ENCODE peak calls at places on chromosome 6, in seven cellular contexts. One of them, this sample, is unnamed. For H3K4me1, the result is how much of the 10 kb centered on the place peaks cover.

GRCh38 chr6:115969207-115969929 is 91.3 kb downstream of the FRK start:
- DNase-seq in ovary: no peak
- DNase-seq in body of pancreas: no peak
- DNase-seq in adrenal gland: no peak
- DNase-seq in uterus: no peak
- DNase-seq in stomach: no peak
- DNase-seq in IMR-90: no peak
- DNase-seq in this sample: no peak

GRCh38 chr6:131443514-131443913 is 129.5 kb upstream of the ARG1 start:
- DNase-seq in adrenal gland: no peak
- DNase-seq in ovary: no peak
- DNase-seq in uterus: no peak
- DNase-seq in body of pancreas: no peak
- DNase-seq in IMR-90: no peak
- DNase-seq in stomach: no peak
- DNase-seq in this sample: no peak

GRCh38 chr6:20918868-20919267 is 384.6 kb downstream of the CDKAL1 start:
- DNase-seq in adrenal gland: no peak
- DNase-seq in body of pancreas: no peak
- DNase-seq in uterus: no peak
- DNase-seq in stomach: no peak
- DNase-seq in IMR-90: no peak
- DNase-seq in ovary: no peak
- DNase-seq in this sample: no peak

GRCh38 chr6:127515794-127516675 is 3.1 kb downstream of the MTCL3 start:
- DNase-seq in adrenal gland: peak
- DNase-seq in uterus: peak
- DNase-seq in IMR-90: peak
- DNase-seq in body of pancreas: peak
- DNase-seq in stomach: peak
- DNase-seq in ovary: peak
- DNase-seq in this sample: peak

GRCh38 chr6:150068786-150069648 is at the start of gene ULBP3:
- DNase-seq in IMR-90: peak
- DNase-seq in ovary: peak
- DNase-seq in adrenal gland: peak
- DNase-seq in stomach: peak
- DNase-seq in body of pancreas: peak
- DNase-seq in uterus: peak
- DNase-seq in this sample: peak

GRCh38 chr6:107634147-107635057 is 144.5 kb downstream of the SOBP start:
- DNase-seq in ovary: no peak
- DNase-seq in IMR-90: no peak
- DNase-seq in uterus: no peak
- DNase-seq in body of pancreas: no peak
- DNase-seq in adrenal gland: no peak
- DNase-seq in stomach: no peak
- DNase-seq in this sample: no peak

GRCh38 chr6:11650711-11651110 is 113.2 kb downstream of the TMEM170B start:
- DNase-seq in uterus: no peak
- DNase-seq in adrenal gland: no peak
- DNase-seq in IMR-90: no peak
- DNase-seq in body of pancreas: no peak
- DNase-seq in ovary: no peak
- DNase-seq in stomach: no peak
- DNase-seq in this sample: no peak

GRCh38 chr6:168678177-168678576 is 237.2 kb downstream of the SMOC2 start:
- DNase-seq in uterus: no peak
- DNase-seq in adrenal gland: no peak
- DNase-seq in ovary: no peak
- DNase-seq in body of pancreas: no peak
- DNase-seq in stomach: no peak
- DNase-seq in IMR-90: no peak
- DNase-seq in this sample: no peak

GRCh38 chr6:2687456-2687855 is 63.3 kb downstream of the MYLK4 start:
- DNase-seq in body of pancreas: no peak
- DNase-seq in IMR-90: no peak
- DNase-seq in adrenal gland: no peak
- DNase-seq in uterus: no peak
- DNase-seq in stomach: no peak
- DNase-seq in ovary: no peak
- DNase-seq in this sample: no peak

GRCh38 chr6:142413111-142413510 is 111.3 kb downstream of the ADGRG6 start:
- DNase-seq in ovary: no peak
- DNase-seq in adrenal gland: no peak
- DNase-seq in IMR-90: peak
- DNase-seq in uterus: no peak
- DNase-seq in stomach: no peak
- DNase-seq in body of pancreas: no peak
- DNase-seq in this sample: no peak

GRCh38 chr6:43968110-43968965 is 158.9 kb downstream of the MRPL14 start:
- DNase-seq in uterus: no peak
- DNase-seq in adrenal gland: no peak
- DNase-seq in ovary: no peak
- DNase-seq in body of pancreas: no peak
- DNase-seq in stomach: no peak
- DNase-seq in IMR-90: no peak
- DNase-seq in this sample: no peak

GRCh38 chr6:37699138-37699766 is 1.6 kb upstream of the MDGA1 start:
- DNase-seq in uterus: no peak
- DNase-seq in IMR-90: no peak
- DNase-seq in adrenal gland: no peak
- DNase-seq in body of pancreas: no peak
- DNase-seq in ovary: no peak
- DNase-seq in stomach: peak
- DNase-seq in this sample: no peak
- TF ChIP-seq CTCF in uterus: no peak
- TF ChIP-seq CTCF in IMR-90: no peak
- TF ChIP-seq CTCF in adrenal gland: no peak
- TF ChIP-seq CTCF in body of pancreas: no peak
- TF ChIP-seq CTCF in ovary: no peak
- TF ChIP-seq CTCF in stomach: no peak
- TF ChIP-seq CTCF in this sample: no peak

GRCh38 chr6:35730745-35731413 is 6.0 kb upstream of the ARMC12 start:
- DNase-seq in adrenal gland: no peak
- DNase-seq in ovary: no peak
- DNase-seq in uterus: no peak
- DNase-seq in body of pancreas: no peak
- DNase-seq in IMR-90: no peak
- DNase-seq in stomach: no peak
- DNase-seq in this sample: no peak
- H3K4me1 ChIP-seq in adrenal gland: half or more
- H3K4me1 ChIP-seq in ovary: under half
- H3K4me1 ChIP-seq in uterus: under half
- H3K4me1 ChIP-seq in body of pancreas: half or more
- H3K4me1 ChIP-seq in IMR-90: under half
- H3K4me1 ChIP-seq in stomach: half or more
- H3K4me1 ChIP-seq in this sample: under half

GRCh38 chr6:54737247-54737646 is 109.3 kb upstream of the FAM83B start:
- DNase-seq in stomach: no peak
- DNase-seq in ovary: no peak
- DNase-seq in uterus: no peak
- DNase-seq in adrenal gland: no peak
- DNase-seq in body of pancreas: no peak
- DNase-seq in IMR-90: no peak
- DNase-seq in this sample: no peak
- TF ChIP-seq CTCF in stomach: no peak
- TF ChIP-seq CTCF in ovary: no peak
- TF ChIP-seq CTCF in uterus: no peak
- TF ChIP-seq CTCF in adrenal gland: no peak
- TF ChIP-seq CTCF in body of pancreas: no peak
- TF ChIP-seq CTCF in IMR-90: peak
- TF ChIP-seq CTCF in this sample: no peak

GRCh38 chr6:158028876-158029275 is 47.2 kb downstream of the SYNJ2 start:
- DNase-seq in ovary: no peak
- DNase-seq in adrenal gland: no peak
- DNase-seq in uterus: no peak
- DNase-seq in stomach: no peak
- DNase-seq in IMR-90: no peak
- DNase-seq in body of pancreas: no peak
- DNase-seq in this sample: no peak

GRCh38 chr6:158026054-158026900 is 44.6 kb downstream of the SYNJ2 start:
- DNase-seq in stomach: peak
- DNase-seq in ovary: peak
- DNase-seq in IMR-90: peak
- DNase-seq in body of pancreas: peak
- DNase-seq in uterus: peak
- DNase-seq in adrenal gland: peak
- DNase-seq in this sample: peak

GRCh38 chr6:158027590-158028285 is 46.1 kb downstream of the SYNJ2 start:
- DNase-seq in stomach: no peak
- DNase-seq in IMR-90: no peak
- DNase-seq in ovary: no peak
- DNase-seq in adrenal gland: no peak
- DNase-seq in body of pancreas: no peak
- DNase-seq in uterus: peak
- DNase-seq in this sample: no peak

GRCh38 chr6:158028421-158028820 is 46.8 kb downstream of the SYNJ2 start:
- DNase-seq in body of pancreas: peak
- DNase-seq in stomach: no peak
- DNase-seq in uterus: no peak
- DNase-seq in ovary: no peak
- DNase-seq in IMR-90: no peak
- DNase-seq in adrenal gland: no peak
- DNase-seq in this sample: no peak

DNA sequence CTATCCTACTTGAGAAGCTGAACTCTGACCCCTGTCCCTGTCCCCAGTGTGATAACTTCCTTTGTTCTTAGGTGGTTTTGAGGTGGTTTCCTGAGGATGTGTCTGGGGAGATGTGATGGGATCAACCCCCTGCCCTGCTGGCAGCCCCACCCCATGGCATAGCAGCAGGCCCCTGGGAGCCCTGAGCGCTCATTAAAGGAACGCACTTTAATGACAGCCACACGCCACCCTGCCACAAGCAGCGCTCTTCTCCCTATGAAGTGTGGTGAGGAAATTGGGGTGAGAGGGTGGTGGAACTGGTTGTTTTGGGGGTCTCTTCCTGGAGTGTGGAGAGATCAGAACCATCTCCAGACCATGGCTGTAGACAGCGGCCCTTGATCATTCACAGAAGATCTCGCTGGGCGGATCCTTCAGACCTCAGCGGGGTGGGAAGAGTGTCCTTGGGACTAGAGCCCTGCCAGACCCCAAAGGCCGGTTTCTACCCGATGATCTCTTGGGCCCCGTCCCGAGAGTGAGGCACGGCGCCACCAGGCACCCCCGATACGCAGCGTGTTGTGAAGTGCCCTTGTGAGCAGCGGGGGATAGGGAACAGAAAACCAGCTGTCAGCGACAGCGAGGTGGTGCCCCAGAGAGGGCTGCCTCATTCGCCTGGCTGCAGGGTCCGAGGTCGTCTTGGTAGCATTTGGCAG is 45.4 kb downstream of the SYNJ2 start:
- DNase-seq in adrenal gland: no peak
- DNase-seq in stomach: no peak
- DNase-seq in uterus: no peak
- DNase-seq in body of pancreas: no peak
- DNase-seq in ovary: no peak
- DNase-seq in IMR-90: no peak
- DNase-seq in this sample: no peak
- H3K4me1 ChIP-seq in adrenal gland: under half
- H3K4me1 ChIP-seq in stomach: under half
- H3K4me1 ChIP-seq in uterus: under half
- H3K4me1 ChIP-seq in body of pancreas: half or more
- H3K4me1 ChIP-seq in ovary: under half
- H3K4me1 ChIP-seq in IMR-90: under half
- H3K4me1 ChIP-seq in this sample: under half

DNA sequence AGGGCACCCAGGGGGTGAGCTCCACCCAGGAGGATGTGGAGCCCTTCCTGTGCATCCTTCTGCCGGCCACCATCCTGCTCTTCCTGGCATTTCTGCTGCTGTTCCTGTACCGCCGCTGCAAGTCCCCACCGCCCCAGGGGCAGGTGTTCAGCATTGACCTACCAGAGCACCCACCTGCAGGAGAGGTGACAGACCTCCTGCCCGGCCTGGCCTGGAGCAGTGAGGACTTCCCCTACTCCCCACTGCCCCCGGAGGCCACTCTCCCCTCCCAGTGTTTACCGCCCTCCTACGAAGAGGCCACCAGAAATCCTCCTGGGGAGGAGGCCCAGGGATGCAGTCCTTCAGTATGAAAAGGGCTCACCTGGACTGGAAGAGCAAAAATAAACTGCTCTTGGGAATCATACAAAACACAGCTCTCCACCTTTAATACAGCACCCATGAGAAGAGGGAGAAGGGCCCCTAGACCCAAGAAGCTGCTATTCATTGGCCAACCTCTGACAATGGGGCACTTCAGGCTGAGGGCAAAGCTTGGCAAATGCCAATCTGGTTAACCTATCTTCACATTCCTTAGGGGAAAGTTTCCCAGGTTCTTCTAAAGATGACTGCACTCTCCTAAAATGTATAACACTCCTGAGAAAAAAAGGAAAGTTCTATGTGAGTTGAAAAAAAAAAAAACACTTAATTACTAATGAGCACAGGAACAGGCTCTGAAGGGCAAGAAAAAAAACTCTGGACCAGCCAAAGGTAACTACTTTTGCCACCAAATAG is 5.0 kb downstream of the SMIM28 start:
- DNase-seq in IMR-90: no peak
- DNase-seq in ovary: no peak
- DNase-seq in stomach: no peak
- DNase-seq in body of pancreas: no peak
- DNase-seq in adrenal gland: no peak
- DNase-seq in uterus: no peak
- DNase-seq in this sample: no peak
- TF ChIP-seq CTCF in IMR-90: no peak
- TF ChIP-seq CTCF in ovary: no peak
- TF ChIP-seq CTCF in stomach: no peak
- TF ChIP-seq CTCF in body of pancreas: no peak
- TF ChIP-seq CTCF in adrenal gland: no peak
- TF ChIP-seq CTCF in uterus: no peak
- TF ChIP-seq CTCF in this sample: no peak

DNA sequence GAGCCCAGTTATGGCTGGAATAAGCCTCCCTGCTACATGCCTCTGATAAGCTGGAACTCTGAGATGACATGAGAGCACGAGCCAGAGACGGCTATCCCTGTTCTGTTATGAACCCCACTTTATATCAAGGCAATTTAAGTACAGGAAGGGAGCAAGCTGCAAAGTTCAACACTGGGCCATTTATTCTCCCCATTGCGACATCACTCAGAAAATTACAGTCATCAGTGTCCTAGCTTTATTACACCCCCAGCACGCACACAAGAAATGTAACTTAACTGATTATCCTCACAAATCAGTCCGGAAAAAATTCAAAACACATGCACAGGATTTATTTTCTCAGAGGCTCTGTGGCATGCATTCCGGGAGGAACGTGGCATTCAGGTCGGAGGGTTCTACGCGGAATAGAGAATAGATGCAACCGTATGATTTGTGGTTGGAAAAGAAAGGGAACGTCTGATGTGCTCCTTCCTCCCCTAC is 125.4 kb upstream of the SLC2A12 start:
- DNase-seq in uterus: no peak
- DNase-seq in IMR-90: peak
- DNase-seq in ovary: no peak
- DNase-seq in body of pancreas: no peak
- DNase-seq in stomach: no peak
- DNase-seq in adrenal gland: peak
- DNase-seq in this sample: peak
- H3K4me1 ChIP-seq in uterus: under half
- H3K4me1 ChIP-seq in IMR-90: under half
- H3K4me1 ChIP-seq in ovary: under half
- H3K4me1 ChIP-seq in body of pancreas: under half
- H3K4me1 ChIP-seq in stomach: under half
- H3K4me1 ChIP-seq in adrenal gland: under half
- H3K4me1 ChIP-seq in this sample: under half

GRCh38 chr6:28809947-28810654 is 113.7 kb downstream of the TRIM27 start:
- DNase-seq in stomach: no peak
- DNase-seq in body of pancreas: no peak
- DNase-seq in ovary: no peak
- DNase-seq in uterus: no peak
- DNase-seq in adrenal gland: no peak
- DNase-seq in IMR-90: no peak
- DNase-seq in this sample: no peak
- TF ChIP-seq CTCF in stomach: no peak
- TF ChIP-seq CTCF in body of pancreas: no peak
- TF ChIP-seq CTCF in ovary: no peak
- TF ChIP-seq CTCF in uterus: no peak
- TF ChIP-seq CTCF in adrenal gland: no peak
- TF ChIP-seq CTCF in IMR-90: no peak
- TF ChIP-seq CTCF in this sample: no peak

This sample was measured in colonic mucosa.